ENCODE peak calls at places on chromosomes 1 and 21, in six cellular contexts. S is GM23338, J is HCT116, G is fibroblast of lung, C is neural progenitor cell, I is K562. F is an unnamed sample.

GRCh38 chr1:83819436-83819835 is 179.5 kb downstream of the TTLL7 start:
- DNase-seq in S (no peak), J (no peak), G (no peak), C (no peak), I (no peak), F (no peak)

GRCh38 chr21:41048636-41049035 is 119.3 kb upstream of the BACE2 start:
- DNase-seq in S (no peak), J (no peak), G (no peak), C (no peak), I (no peak), F (no peak)

GRCh38 chr1:50023292-50024159 is at the start of gene AGBL4:
- DNase-seq in S (peak; percentile 89), J (no peak), G (peak; percentile 1), C (no peak), I (peak; percentile 61), F (no peak)

GRCh38 chr1:150558761-150559626 is 9.8 kb downstream of the ADAMTSL4 start:
- DNase-seq in S (peak; percentile 16), J (no peak), G (no peak), C (no peak), I (no peak), F (no peak)

GRCh38 chr1:119713039-119713537 is 1.4 kb downstream of the PHGDH start:
- DNase-seq in S (no peak), J (no peak), G (peak; percentile 54), C (peak; percentile 36), I (no peak), F (peak; percentile 34)

GRCh38 chr21:35488941-35489340 is 439.8 kb upstream of the RUNX1 start:
- DNase-seq in S (no peak), J (no peak), G (no peak), C (no peak), I (no peak), F (no peak)

GRCh38 chr1:150234647-150235435 is 1.1 kb downstream of the ANP32E start:
- DNase-seq in S (peak; percentile 92), J (peak; percentile 43), G (peak; percentile 67), C (peak; percentile 83), I (peak; percentile 90), F (peak; percentile 81)

GRCh38 chr1:21321963-21322680 is 31.9 kb upstream of the ECE1 start:
- DNase-seq in S (no peak), J (no peak), G (no peak), C (no peak), I (no peak), F (no peak)

GRCh38 chr1:73914994-73915393 is 283.0 kb downstream of the LRRIQ3 start:
- DNase-seq in S (no peak), J (no peak), G (no peak), C (peak; percentile 60), I (no peak), F (no peak)

GRCh38 chr1:160774886-160775719 is 20.9 kb upstream of the LY9 start:
- DNase-seq in S (no peak), J (no peak), G (no peak), C (no peak), I (no peak), F (no peak)

GRCh38 chr21:42214921-42215320 is 4.0 kb upstream of the ABCG1 start:
- DNase-seq in S (no peak), J (no peak), G (no peak), C (no peak), I (no peak), F (no peak)

GRCh38 chr21:43824250-43824882 is 35.0 kb downstream of the RRP1 start:
- DNase-seq in S (no peak), J (no peak), G (peak; percentile 33), C (no peak), I (peak; percentile 70), F (no peak)

GRCh38 chr1:228216371-228217320 is 8.8 kb downstream of the OBSCN start:
- DNase-seq in S (no peak), J (no peak), G (no peak), C (no peak), I (no peak), F (no peak)

GRCh38 chr1:39900662-39901485 is 843 bp downstream of the MYCL start:
- DNase-seq in S (no peak), J (no peak), G (no peak), C (peak; percentile 60), I (peak; percentile 60), F (peak; percentile 41)

GRCh38 chr1:157135646-157136045 is 2.5 kb downstream of the ETV3 start:
- DNase-seq in S (no peak), J (no peak), G (no peak), C (no peak), I (no peak), F (no peak)

GRCh38 chr1:10939654-10940450 is 72.6 kb upstream of the TARDBP start:
- DNase-seq in S (no peak), J (no peak), G (peak; percentile 27), C (no peak), I (peak; percentile 22), F (peak; percentile 33)

GRCh38 chr1:176998396-176998795 is 166.1 kb downstream of the ASTN1 start:
- DNase-seq in S (no peak), J (no peak), G (no peak), C (no peak), I (no peak), F (no peak)

GRCh38 chr1:106883208-106883607 is 173.3 kb upstream of the PRMT6 start:
- DNase-seq in S (no peak), J (no peak), G (no peak), C (no peak), I (no peak), F (no peak)

GRCh38 chr21:25350056-25350455 is 257.2 kb downstream of the MRPL39 start:
- DNase-seq in S (peak; percentile 80), J (no peak), G (peak; percentile 66), C (peak; percentile 43), I (peak; percentile 11), F (peak; percentile 12)

GRCh38 chr1:98048234-98048633 is 127.4 kb upstream of the DPYD start:
- DNase-seq in S (peak; percentile 90), J (no peak), G (peak; percentile 91), C (peak; percentile 92), I (peak; percentile 14), F (peak; percentile 89)

GRCh38 chr1:208977861-208978260 is 605.7 kb upstream of the CAMK1G start:
- DNase-seq in S (no peak), J (no peak), G (peak; percentile 44), C (no peak), I (no peak), F (no peak)

GRCh38 chr1:205774277-205775014 is 836 bp downstream of the RAB29 start:
- DNase-seq in S (peak; percentile 65), J (no peak), G (peak; percentile 9), C (peak; percentile 42), I (peak; percentile 65), F (peak; percentile 63)

GRCh38 chr1:98700228-98700627 is 38.7 kb downstream of the SNX7 start:
- DNase-seq in S (no peak), J (no peak), G (no peak), C (no peak), I (no peak), F (no peak)

GRCh38 chr1:118963456-118964430 is 24.4 kb downstream of the TBX15 start:
- DNase-seq in S (no peak), J (peak; percentile 35), G (peak; percentile 94), C (no peak), I (peak; percentile 55), F (peak; percentile 69)

GRCh38 chr1:233294991-233295774 is at the start of gene PCNX2:
- DNase-seq in S (peak; percentile 91), J (peak; percentile 33), G (peak; percentile 47), C (peak; percentile 85), I (peak; percentile 20), F (peak; percentile 82)

GRCh38 chr1:160911925-160912324 is 26.9 kb upstream of the ITLN1 start:
- DNase-seq in S (no peak), J (no peak), G (no peak), C (no peak), I (no peak), F (no peak)

GRCh38 chr21:25578070-25578961 is 29.0 kb downstream of the MRPL39 start:
- DNase-seq in S (no peak), J (no peak), G (no peak), C (no peak), I (peak; percentile 6), F (no peak)

GRCh38 chr1:91851130-91852010 is 34.6 kb downstream of the TGFBR3 start:
- DNase-seq in S (no peak), J (no peak), G (peak; percentile 96), C (no peak), I (no peak), F (peak; percentile 79)

GRCh38 chr1:153506831-153507413 is 28.9 kb downstream of the S100A6 start:
- DNase-seq in S (no peak), J (no peak), G (peak; percentile 98), C (no peak), I (no peak), F (peak; percentile 83)

GRCh38 chr1:207014728-207015127 is 17.8 kb downstream of the C1orf116 start:
- DNase-seq in S (no peak), J (no peak), G (no peak), C (no peak), I (no peak), F (no peak)

DNA sequence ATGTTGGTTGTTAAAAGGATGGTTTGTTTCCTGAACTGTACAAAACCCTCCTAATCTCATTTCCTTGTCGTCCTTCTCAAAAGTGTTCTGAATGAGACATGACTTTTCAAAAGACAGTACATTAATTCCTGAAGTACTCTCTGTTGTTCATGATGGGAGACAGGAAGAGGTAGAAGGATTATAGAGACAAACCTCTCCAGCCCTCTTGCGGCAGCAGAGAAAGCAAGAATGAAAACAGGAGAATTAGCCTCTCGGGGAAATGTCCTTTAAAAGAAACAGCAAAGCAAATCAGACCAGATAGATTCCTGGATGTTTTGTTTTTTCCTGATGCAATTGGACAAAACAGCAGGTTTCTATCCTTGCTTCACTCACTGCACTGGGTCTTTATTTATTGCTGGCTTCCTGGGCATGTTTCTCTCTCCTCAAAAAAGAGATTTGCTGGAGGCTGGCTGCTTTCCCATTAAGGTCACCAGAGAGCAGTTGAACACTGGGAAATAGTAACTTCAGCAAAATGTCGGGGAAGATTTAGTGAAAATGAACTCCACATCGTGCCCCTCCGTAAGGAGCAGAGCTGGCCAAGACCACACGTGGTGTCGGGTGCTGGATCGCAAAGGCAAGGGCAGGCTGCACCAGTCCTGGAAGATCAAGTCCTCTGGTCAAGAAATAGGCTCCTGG is 145.8 kb upstream of the SYT6 start:
- DNase-seq in S (no peak), J (no peak), G (peak; percentile 78), C (no peak), I (no peak), F (no peak)
- TF ChIP-seq CTCF in S (no peak), J (no peak), G (peak; percentile 52), C (no peak), I (no peak), F (peak; percentile 24)

GRCh38 chr1:212255705-212256307 is 29.4 kb upstream of the PPP2R5A start:
- DNase-seq in S (no peak), J (no peak), G (peak; percentile 5), C (no peak), I (no peak), F (no peak)
- H2AFZ ChIP-seq in S (peak overlapping the region; percentile 10), J (no peak overlapping the region), G (no peak overlapping the region), C (peak overlapping the region; percentile 42), I (peak overlapping the region; percentile 63), F (no peak overlapping the region)

DNA sequence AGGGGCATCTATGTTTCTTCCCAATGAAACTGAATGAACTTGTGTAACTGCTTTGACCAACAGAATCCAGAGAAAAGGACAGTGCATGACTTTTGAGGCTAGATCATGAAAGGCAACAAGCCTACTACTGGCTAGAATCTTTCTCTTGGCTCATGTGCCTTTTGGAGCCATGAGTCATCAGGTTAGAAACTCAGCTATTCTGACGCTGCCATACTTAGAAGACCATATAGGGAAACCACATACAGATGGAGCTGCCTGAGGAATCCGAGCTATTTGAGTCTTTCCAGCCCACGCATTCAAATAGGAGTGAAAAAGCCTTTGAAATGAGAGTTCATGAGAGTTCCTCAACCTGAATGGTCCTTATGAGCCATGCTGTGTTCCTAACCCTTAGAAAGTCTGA is 738.5 kb upstream of the CHRM3 start:
- DNase-seq in S (peak; percentile 96), J (no peak), G (peak; percentile 98), C (peak; percentile 60), I (no peak), F (peak; percentile 70)
- H3K36me3 ChIP-seq in S (no peaks in the 10 kb centered on the region), J (no peaks in the 10 kb centered on the region), G (no peaks in the 10 kb centered on the region), C (no peaks in the 10 kb centered on the region), I (no peaks in the 10 kb centered on the region), F (no peaks in the 10 kb centered on the region)

GRCh38 chr1:200131551-200132125 is 104.1 kb downstream of the NR5A2 start:
- DNase-seq in S (no peak), J (peak; percentile 31), G (no peak), C (no peak), I (no peak), F (peak; percentile 58)
- TF ChIP-seq CTCF in S (no peak), J (peak; percentile 25), G (no peak), C (no peak), I (no peak), F (peak; percentile 9)